ENCODE peak calls at places on chromosomes 11 and 22, in eight cellular contexts. One of them, this sample, is unnamed. For H3K4me1, the result is how much of the 10 kb centered on the place peaks cover.

GRCh38 chr22:37018815-37019308 is 385 bp downstream of the TST start:
- DNase-seq in upper lobe of left lung: peak
- DNase-seq in A549: peak
- DNase-seq in HepG2: peak
- DNase-seq in uterus: peak
- DNase-seq in body of pancreas: peak
- DNase-seq in Peyer's patch: peak
- DNase-seq in tibial nerve: peak
- DNase-seq in this sample: no peak

GRCh38 chr11:106160494-106160893 is 83.0 kb downstream of the AASDHPPT start:
- DNase-seq in A549: no peak
- DNase-seq in upper lobe of left lung: no peak
- DNase-seq in HepG2: no peak
- DNase-seq in uterus: no peak
- DNase-seq in tibial nerve: no peak
- DNase-seq in body of pancreas: no peak
- DNase-seq in Peyer's patch: no peak
- DNase-seq in this sample: no peak

GRCh38 chr11:67062526-67063373 is 6.1 kb downstream of the RHOD start:
- DNase-seq in HepG2: no peak
- DNase-seq in A549: peak
- DNase-seq in Peyer's patch: no peak
- DNase-seq in tibial nerve: no peak
- DNase-seq in body of pancreas: no peak
- DNase-seq in uterus: no peak
- DNase-seq in upper lobe of left lung: no peak
- DNase-seq in this sample: no peak

GRCh38 chr22:24965822-24966626 is 13.5 kb downstream of the KIAA1671 start:
- DNase-seq in body of pancreas: peak
- DNase-seq in upper lobe of left lung: peak
- DNase-seq in tibial nerve: peak
- DNase-seq in A549: peak
- DNase-seq in uterus: no peak
- DNase-seq in HepG2: peak
- DNase-seq in Peyer's patch: peak
- DNase-seq in this sample: no peak

GRCh38 chr22:37007666-37008065 is 11.6 kb downstream of the TST start:
- DNase-seq in HepG2: no peak
- DNase-seq in A549: no peak
- DNase-seq in Peyer's patch: no peak
- DNase-seq in body of pancreas: no peak
- DNase-seq in tibial nerve: no peak
- DNase-seq in upper lobe of left lung: no peak
- DNase-seq in uterus: no peak
- DNase-seq in this sample: no peak

GRCh38 chr11:5192738-5193137 is 7.7 kb downstream of the OR51V1 start:
- DNase-seq in A549: no peak
- DNase-seq in tibial nerve: no peak
- DNase-seq in body of pancreas: no peak
- DNase-seq in Peyer's patch: no peak
- DNase-seq in uterus: no peak
- DNase-seq in upper lobe of left lung: no peak
- DNase-seq in HepG2: no peak
- DNase-seq in this sample: no peak

GRCh38 chr22:46069518-46070214 is 80.7 kb upstream of the PPARA start:
- DNase-seq in Peyer's patch: peak
- DNase-seq in upper lobe of left lung: peak
- DNase-seq in HepG2: no peak
- DNase-seq in body of pancreas: peak
- DNase-seq in A549: peak
- DNase-seq in tibial nerve: peak
- DNase-seq in uterus: peak
- DNase-seq in this sample: no peak

GRCh38 chr11:19980957-19981669 is 179.2 kb downstream of the DBX1 start:
- DNase-seq in uterus: peak
- DNase-seq in A549: peak
- DNase-seq in body of pancreas: peak
- DNase-seq in upper lobe of left lung: peak
- DNase-seq in Peyer's patch: no peak
- DNase-seq in tibial nerve: no peak
- DNase-seq in HepG2: peak
- DNase-seq in this sample: no peak

GRCh38 chr22:26552466-26552865 is 37.5 kb downstream of the TPST2 start:
- DNase-seq in Peyer's patch: no peak
- DNase-seq in body of pancreas: no peak
- DNase-seq in A549: no peak
- DNase-seq in upper lobe of left lung: no peak
- DNase-seq in tibial nerve: no peak
- DNase-seq in uterus: no peak
- DNase-seq in HepG2: no peak
- DNase-seq in this sample: no peak

GRCh38 chr22:26551568-26551967 is 38.4 kb downstream of the TPST2 start:
- DNase-seq in A549: no peak
- DNase-seq in Peyer's patch: no peak
- DNase-seq in uterus: no peak
- DNase-seq in upper lobe of left lung: no peak
- DNase-seq in HepG2: no peak
- DNase-seq in tibial nerve: no peak
- DNase-seq in body of pancreas: no peak
- DNase-seq in this sample: no peak

GRCh38 chr22:26554956-26555355 is 35.0 kb downstream of the TPST2 start:
- DNase-seq in body of pancreas: no peak
- DNase-seq in tibial nerve: no peak
- DNase-seq in HepG2: no peak
- DNase-seq in uterus: no peak
- DNase-seq in A549: no peak
- DNase-seq in Peyer's patch: no peak
- DNase-seq in upper lobe of left lung: no peak
- DNase-seq in this sample: no peak

GRCh38 chr22:26555478-26555877 is 34.5 kb downstream of the TPST2 start:
- DNase-seq in body of pancreas: no peak
- DNase-seq in Peyer's patch: no peak
- DNase-seq in HepG2: no peak
- DNase-seq in upper lobe of left lung: no peak
- DNase-seq in tibial nerve: no peak
- DNase-seq in uterus: no peak
- DNase-seq in A549: no peak
- DNase-seq in this sample: no peak

DNA sequence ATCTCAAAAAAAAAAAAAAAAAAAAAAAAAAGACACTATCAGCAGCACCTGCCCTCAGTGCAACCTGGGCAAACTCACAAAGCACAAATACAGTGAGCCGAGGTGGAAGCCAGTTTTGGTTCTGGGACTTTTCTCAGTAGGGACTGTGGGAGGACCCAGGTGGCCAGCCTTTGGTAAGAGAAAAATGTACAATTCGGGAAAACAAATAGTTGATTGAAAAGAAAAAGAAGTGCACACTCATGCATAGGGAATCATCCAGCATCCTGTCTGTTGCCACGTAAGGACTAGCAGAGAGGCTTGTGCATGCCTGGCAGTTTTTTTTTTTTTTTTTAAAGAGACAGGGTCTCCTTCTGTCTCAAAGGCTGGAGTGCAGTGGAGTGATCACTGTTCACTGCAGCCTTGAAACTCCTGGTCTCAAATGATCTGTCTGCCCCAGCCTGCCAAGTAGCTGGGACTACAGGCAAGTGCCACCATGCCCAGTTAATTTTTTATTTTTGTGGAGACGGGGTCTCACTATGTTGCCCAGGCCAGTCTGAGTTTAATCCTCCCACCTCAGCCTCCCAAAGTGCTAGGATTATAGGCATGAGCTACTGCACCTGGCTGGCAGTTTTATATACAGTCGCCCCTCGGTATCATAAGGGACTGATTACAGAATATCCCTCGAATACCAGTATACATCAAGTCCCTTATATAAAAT is 36.7 kb downstream of the TPST2 start:
- DNase-seq in HepG2: no peak
- DNase-seq in A549: peak
- DNase-seq in Peyer's patch: no peak
- DNase-seq in upper lobe of left lung: no peak
- DNase-seq in uterus: no peak
- DNase-seq in tibial nerve: no peak
- DNase-seq in body of pancreas: peak
- DNase-seq in this sample: no peak
- H3K4me1 ChIP-seq in HepG2: under half
- H3K4me1 ChIP-seq in A549: under half
- H3K4me1 ChIP-seq in Peyer's patch: under half
- H3K4me1 ChIP-seq in upper lobe of left lung: under half
- H3K4me1 ChIP-seq in uterus: under half
- H3K4me1 ChIP-seq in tibial nerve: under half
- H3K4me1 ChIP-seq in body of pancreas: half or more
- H3K4me1 ChIP-seq in this sample: half or more

GRCh38 chr11:108872781-108873291 is 208.0 kb downstream of the DDX10 start:
- DNase-seq in HepG2: no peak
- DNase-seq in A549: no peak
- DNase-seq in Peyer's patch: no peak
- DNase-seq in body of pancreas: no peak
- DNase-seq in tibial nerve: no peak
- DNase-seq in upper lobe of left lung: no peak
- DNase-seq in uterus: no peak
- DNase-seq in this sample: no peak

GRCh38 chr11:108871867-108872266 is 207.0 kb downstream of the DDX10 start:
- DNase-seq in A549: no peak
- DNase-seq in uterus: no peak
- DNase-seq in body of pancreas: no peak
- DNase-seq in HepG2: no peak
- DNase-seq in Peyer's patch: no peak
- DNase-seq in tibial nerve: no peak
- DNase-seq in upper lobe of left lung: no peak
- DNase-seq in this sample: no peak

GRCh38 chr11:108870373-108871020 is 205.6 kb downstream of the DDX10 start:
- DNase-seq in uterus: no peak
- DNase-seq in body of pancreas: no peak
- DNase-seq in A549: peak
- DNase-seq in HepG2: peak
- DNase-seq in Peyer's patch: no peak
- DNase-seq in upper lobe of left lung: no peak
- DNase-seq in tibial nerve: no peak
- DNase-seq in this sample: no peak

GRCh38 chr11:108873305-108873704 is 208.4 kb downstream of the DDX10 start:
- DNase-seq in body of pancreas: no peak
- DNase-seq in A549: no peak
- DNase-seq in HepG2: no peak
- DNase-seq in Peyer's patch: no peak
- DNase-seq in uterus: no peak
- DNase-seq in tibial nerve: no peak
- DNase-seq in upper lobe of left lung: no peak
- DNase-seq in this sample: no peak

GRCh38 chr11:108871152-108871551 is 206.3 kb downstream of the DDX10 start:
- DNase-seq in Peyer's patch: peak
- DNase-seq in body of pancreas: peak
- DNase-seq in HepG2: peak
- DNase-seq in tibial nerve: no peak
- DNase-seq in A549: peak
- DNase-seq in upper lobe of left lung: no peak
- DNase-seq in uterus: no peak
- DNase-seq in this sample: no peak
- TF ChIP-seq CTCF in Peyer's patch: no peak
- TF ChIP-seq CTCF in body of pancreas: peak
- TF ChIP-seq CTCF in HepG2: peak
- TF ChIP-seq CTCF in tibial nerve: no peak
- TF ChIP-seq CTCF in A549: peak
- TF ChIP-seq CTCF in upper lobe of left lung: peak
- TF ChIP-seq CTCF in uterus: peak
- TF ChIP-seq CTCF in this sample: peak

GRCh38 chr22:30239421-30240405 is 6.8 kb downstream of the LIF start:
- DNase-seq in uterus: no peak
- DNase-seq in body of pancreas: no peak
- DNase-seq in upper lobe of left lung: no peak
- DNase-seq in A549: no peak
- DNase-seq in Peyer's patch: no peak
- DNase-seq in HepG2: no peak
- DNase-seq in tibial nerve: no peak
- DNase-seq in this sample: no peak

GRCh38 chr22:30241576-30242371 is 4.8 kb downstream of the LIF start:
- DNase-seq in uterus: no peak
- DNase-seq in upper lobe of left lung: no peak
- DNase-seq in Peyer's patch: no peak
- DNase-seq in body of pancreas: no peak
- DNase-seq in A549: no peak
- DNase-seq in HepG2: no peak
- DNase-seq in tibial nerve: no peak
- DNase-seq in this sample: no peak

GRCh38 chr22:30238136-30238535 is 8.4 kb downstream of the LIF start:
- DNase-seq in tibial nerve: no peak
- DNase-seq in uterus: no peak
- DNase-seq in body of pancreas: no peak
- DNase-seq in upper lobe of left lung: no peak
- DNase-seq in Peyer's patch: no peak
- DNase-seq in A549: no peak
- DNase-seq in HepG2: no peak
- DNase-seq in this sample: no peak

GRCh38 chr22:30238661-30239420 is 7.7 kb downstream of the LIF start:
- DNase-seq in Peyer's patch: no peak
- DNase-seq in tibial nerve: no peak
- DNase-seq in A549: peak
- DNase-seq in uterus: peak
- DNase-seq in HepG2: no peak
- DNase-seq in upper lobe of left lung: no peak
- DNase-seq in body of pancreas: no peak
- DNase-seq in this sample: no peak

DNA sequence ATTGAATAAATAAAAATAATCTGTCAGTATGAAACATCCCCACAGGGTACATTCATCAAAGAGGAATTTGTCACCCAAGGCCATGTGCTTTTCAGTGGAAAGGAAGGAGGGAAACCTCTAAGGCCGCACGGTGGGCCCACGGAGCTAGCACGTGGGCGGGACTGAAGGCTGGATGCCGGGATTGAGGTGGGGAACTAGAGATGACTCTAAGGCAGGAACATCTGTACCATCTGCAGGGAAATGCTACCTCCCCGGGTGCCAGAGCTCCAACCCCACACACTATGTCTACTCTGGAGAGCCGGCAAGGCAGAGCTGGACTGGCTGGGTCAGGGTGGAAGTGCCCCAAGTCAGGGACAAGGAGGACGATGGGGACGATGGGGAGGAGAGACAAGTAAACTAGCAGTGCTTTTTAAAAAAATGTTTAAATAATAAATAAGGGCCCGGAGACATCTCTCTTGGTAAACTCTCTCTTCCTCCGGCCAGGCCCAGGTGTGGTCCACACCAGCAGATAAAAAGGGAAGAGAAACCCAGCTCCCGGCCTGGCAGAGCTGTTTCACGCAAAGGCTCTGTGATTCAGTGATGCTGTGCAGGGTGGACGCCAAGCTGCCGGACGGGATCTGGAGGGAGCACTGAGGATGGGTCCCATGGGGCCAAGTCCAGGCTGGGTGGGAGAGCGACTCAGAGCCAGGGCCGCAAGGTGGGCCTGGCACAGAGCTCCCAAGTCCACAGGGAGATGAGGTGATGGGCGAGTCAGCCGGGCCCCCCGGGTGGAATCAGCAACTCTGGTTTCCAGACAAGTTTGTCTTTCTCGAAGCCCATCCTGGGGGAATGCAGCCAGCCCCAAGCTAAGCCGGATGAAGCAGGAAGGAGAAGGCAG is 5.8 kb downstream of the LIF start:
- DNase-seq in tibial nerve: no peak
- DNase-seq in body of pancreas: no peak
- DNase-seq in Peyer's patch: no peak
- DNase-seq in upper lobe of left lung: no peak
- DNase-seq in uterus: no peak
- DNase-seq in A549: no peak
- DNase-seq in HepG2: no peak
- DNase-seq in this sample: no peak
- TF ChIP-seq POLR2A in tibial nerve: no peak
- TF ChIP-seq POLR2A in body of pancreas: no peak
- TF ChIP-seq POLR2A in Peyer's patch: no peak
- TF ChIP-seq POLR2A in upper lobe of left lung: no peak
- TF ChIP-seq POLR2A in uterus: no peak
- TF ChIP-seq POLR2A in A549: no peak
- TF ChIP-seq POLR2A in HepG2: no peak
- TF ChIP-seq POLR2A in this sample: no peak

GRCh38 chr22:38177044-38177443 is 4.6 kb downstream of the PLA2G6 start:
- DNase-seq in A549: no peak
- DNase-seq in uterus: no peak
- DNase-seq in tibial nerve: no peak
- DNase-seq in body of pancreas: no peak
- DNase-seq in Peyer's patch: no peak
- DNase-seq in HepG2: no peak
- DNase-seq in upper lobe of left lung: no peak
- DNase-seq in this sample: no peak
- H3K4me1 ChIP-seq in A549: half or more
- H3K4me1 ChIP-seq in uterus: under half
- H3K4me1 ChIP-seq in tibial nerve: half or more
- H3K4me1 ChIP-seq in body of pancreas: under half
- H3K4me1 ChIP-seq in Peyer's patch: under half
- H3K4me1 ChIP-seq in HepG2: half or more
- H3K4me1 ChIP-seq in upper lobe of left lung: half or more
- H3K4me1 ChIP-seq in this sample: half or more